ENCODE peak calls at places on chromosomes 2 and 18, in ten cellular contexts. Y is AG09319, O is brain microvascular endothelial cell, Z is neural progenitor cell, W is HepG2, U is kidney epithelial cell, R is tibial artery, V is GM13976, L is MCF 10A, B is HCT116. X is an unnamed sample.

GRCh38 chr18:59022167-59022945 is 117.3 kb upstream of the SEC11C start:
- DNase-seq in Y (peak; percentile 88), O (no peak), Z (no peak), W (no peak), U (no peak), R (no peak), V (no peak), L (no peak), B (no peak), X (no peak)

GRCh38 chr2:68774569-68775271 is 40.1 kb downstream of the ARHGAP25 start:
- DNase-seq in Y (no peak), O (no peak), Z (no peak), W (no peak), U (no peak), R (peak; percentile 47), V (peak; percentile 89), L (no peak), B (no peak), X (peak; percentile 40)

GRCh38 chr2:7169631-7170030 is 252.4 kb downstream of the RNF144A start:
- DNase-seq in Y (no peak), O (no peak), Z (no peak), W (no peak), U (no peak), R (no peak), V (no peak), L (no peak), B (no peak), X (no peak)

GRCh38 chr2:150346806-150347205 is 140.7 kb downstream of the RND3 start:
- DNase-seq in Y (no peak), O (no peak), Z (no peak), W (no peak), U (no peak), R (no peak), V (no peak), L (no peak), B (no peak), X (no peak)

GRCh38 chr2:39313575-39313974 is 69.8 kb upstream of the CDKL4 start:
- DNase-seq in Y (no peak), O (peak; percentile 67), Z (no peak), W (no peak), U (no peak), R (no peak), V (no peak), L (peak; percentile 27), B (no peak), X (no peak)

GRCh38 chr2:230068658-230069080 is at the start of gene SLC16A14:
- DNase-seq in Y (no peak), O (peak; percentile 53), Z (peak; percentile 52), W (no peak), U (no peak), R (no peak), V (peak; percentile 38), L (peak; percentile 67), B (peak; percentile 63), X (no peak)

GRCh38 chr2:217611056-217611455 is 391.7 kb downstream of the TNS1 start:
- DNase-seq in Y (no peak), O (no peak), Z (no peak), W (no peak), U (no peak), R (no peak), V (no peak), L (no peak), B (no peak), X (no peak)

GRCh38 chr18:77608807-77609206 is 359.2 kb downstream of the GALR1 start:
- DNase-seq in Y (no peak), O (no peak), Z (peak; percentile 57), W (no peak), U (no peak), R (no peak), V (no peak), L (no peak), B (no peak), X (no peak)

GRCh38 chr2:207253946-207254345 is 88.2 kb upstream of the KLF7 start:
- DNase-seq in Y (peak; percentile 50), O (peak; percentile 85), Z (no peak), W (no peak), U (peak; percentile 74), R (no peak), V (no peak), L (peak; percentile 88), B (no peak), X (no peak)

GRCh38 chr18:26747131-26747475 is 118.4 kb downstream of the AQP4 start:
- DNase-seq in Y (no peak), O (no peak), Z (no peak), W (no peak), U (no peak), R (no peak), V (no peak), L (peak; percentile 54), B (no peak), X (no peak)

GRCh38 chr2:233389601-233390125 is 35.4 kb downstream of the DGKD start:
- DNase-seq in Y (no peak), O (no peak), Z (no peak), W (no peak), U (no peak), R (no peak), V (no peak), L (no peak), B (no peak), X (no peak)

GRCh38 chr2:71715951-71716696 is 262.8 kb downstream of the DYSF start:
- DNase-seq in Y (no peak), O (no peak), Z (no peak), W (no peak), U (no peak), R (no peak), V (no peak), L (no peak), B (no peak), X (no peak)

GRCh38 chr18:25737710-25738251 is 352.6 kb downstream of the SS18 start:
- DNase-seq in Y (peak; percentile 58), O (peak; percentile 89), Z (no peak), W (peak; percentile 18), U (peak; percentile 70), R (no peak), V (no peak), L (peak; percentile 52), B (peak; percentile 6), X (no peak)

DNA sequence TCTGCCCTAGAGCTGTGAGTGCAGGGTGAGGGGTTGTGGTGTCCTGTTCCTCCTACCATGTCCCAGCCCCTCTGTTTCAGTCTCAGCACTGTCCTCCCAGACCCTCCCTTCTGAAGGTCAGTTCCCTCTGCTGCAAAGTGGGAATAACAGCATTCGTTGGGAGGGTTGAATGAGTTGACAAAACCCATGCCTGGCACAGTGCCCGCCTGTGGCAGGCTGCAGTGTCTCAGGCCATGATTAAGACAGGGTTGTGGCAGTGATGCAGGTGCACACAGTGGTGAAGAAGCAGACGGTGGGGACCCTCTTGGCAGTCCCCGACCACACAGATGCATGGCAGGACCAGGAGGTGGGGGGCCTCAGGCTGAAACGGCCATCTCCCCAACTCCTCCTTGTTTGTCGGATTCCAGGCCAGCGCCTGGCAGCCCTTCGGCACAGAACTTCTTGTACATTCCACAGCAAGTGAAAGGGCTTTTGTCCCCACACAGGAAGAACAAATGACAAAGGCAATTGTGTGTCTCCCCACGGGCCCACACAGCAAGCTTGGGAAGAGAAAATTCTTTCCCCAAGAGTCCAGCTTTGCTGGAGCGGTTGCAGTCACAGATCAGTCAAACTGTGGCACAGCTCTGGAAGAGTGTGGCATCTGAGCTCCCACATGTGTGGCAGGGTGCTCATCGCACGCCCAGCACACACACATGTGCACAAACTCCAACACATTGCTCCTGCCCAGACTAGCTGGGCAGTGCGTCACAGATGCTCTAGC is 92.0 kb upstream of the MSH2 start:
- DNase-seq in Y (no peak), O (no peak), Z (peak; percentile 53), W (peak; percentile 73), U (no peak), R (no peak), V (no peak), L (peak; percentile 8), B (no peak), X (no peak)
- TF ChIP-seq CTCF in Y (no peak), O (no peak), Z (no peak), W (no peak), U (no peak), R (no peak), V (no peak), L (no peak), B (no peak), X (no peak)

GRCh38 chr2:120669121-120669952 is 66.3 kb upstream of the GLI2 start:
- DNase-seq in Y (no peak), O (no peak), Z (peak; percentile 73), W (peak; percentile 79), U (peak; percentile 60), R (no peak), V (no peak), L (peak; percentile 32), B (peak; percentile 38), X (no peak)
- TF ChIP-seq CTCF in Y (peak; percentile 20), O (peak; percentile 70), Z (peak; percentile 60), W (peak; percentile 71), U (peak; percentile 62), R (no peak), V (no peak), L (no peak), B (peak; percentile 41), X (no peak)

DNA sequence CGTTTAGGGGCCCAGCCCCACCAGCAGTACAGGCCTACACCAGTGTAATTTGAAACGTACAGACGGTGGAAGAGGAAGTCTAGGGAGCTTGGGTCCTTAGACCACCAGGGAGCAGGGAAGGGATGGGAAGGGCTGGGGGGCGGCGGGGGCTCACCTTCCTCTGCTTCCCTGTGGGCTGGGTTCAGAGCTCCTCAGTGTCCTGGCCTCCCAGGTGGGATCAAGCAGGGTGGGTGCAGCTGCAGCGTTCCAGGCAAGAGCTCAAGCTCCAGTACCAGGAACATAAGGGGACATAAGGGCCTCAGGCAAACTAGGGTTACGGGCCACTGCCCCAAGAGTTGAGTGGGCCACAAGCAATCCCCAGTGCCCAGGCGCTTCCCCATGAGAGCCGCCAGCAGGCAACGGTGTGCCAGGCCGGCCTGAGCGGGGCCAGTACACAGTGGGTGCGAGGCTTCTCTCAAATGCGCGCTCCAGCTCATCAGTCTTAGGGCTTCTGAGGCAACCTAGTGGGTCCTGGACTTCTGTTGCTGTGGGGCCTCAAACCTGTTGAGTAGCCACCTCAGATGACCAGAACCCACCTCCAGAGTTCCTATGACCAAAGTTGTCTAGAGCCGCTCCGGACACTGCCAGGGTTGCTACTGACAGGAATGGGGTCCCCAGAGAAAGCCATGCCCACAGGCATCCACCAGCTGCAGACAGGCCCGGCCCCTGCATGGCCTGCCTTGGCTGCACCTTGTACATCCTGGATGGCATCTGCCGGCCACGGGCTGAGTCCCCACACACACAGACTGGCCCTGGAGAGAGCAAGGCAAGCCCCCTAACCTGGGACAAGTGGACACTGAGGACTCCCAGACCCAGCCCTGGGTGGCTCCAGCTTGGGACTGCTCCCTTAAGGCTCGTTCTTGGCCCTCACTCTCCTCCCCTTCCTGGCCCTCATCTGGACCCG is 5.2 kb downstream of the ANKRD23 start:
- DNase-seq in Y (no peak), O (no peak), Z (no peak), W (no peak), U (no peak), R (no peak), V (no peak), L (no peak), B (no peak), X (no peak)
- TF ChIP-seq CTCF in Y (no peak), O (no peak), Z (no peak), W (no peak), U (no peak), R (no peak), V (no peak), L (no peak), B (no peak), X (no peak)

DNA sequence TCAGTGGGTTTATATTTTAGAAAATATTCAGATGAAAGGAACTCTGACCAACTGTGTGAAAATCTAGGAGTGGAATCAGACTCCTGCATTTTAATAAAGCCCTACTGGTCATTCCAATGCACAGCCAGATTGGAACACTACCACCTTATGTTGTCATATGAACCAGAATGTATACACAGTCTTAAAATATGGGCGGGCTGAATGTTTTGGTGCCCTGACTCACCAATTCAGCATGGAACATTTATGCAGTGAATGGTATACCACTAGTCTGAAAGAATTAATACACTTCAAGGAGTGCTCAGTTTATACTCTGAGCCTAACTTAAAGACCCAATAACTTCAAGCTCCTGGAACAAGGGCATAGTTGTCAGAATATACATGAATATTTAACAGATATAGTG is 280.9 kb upstream of the TCF4 start:
- DNase-seq in Y (no peak), O (peak; percentile 68), Z (no peak), W (no peak), U (no peak), R (no peak), V (no peak), L (peak; percentile 31), B (no peak), X (no peak)
- TF ChIP-seq CTCF in Y (no peak), O (no peak), Z (no peak), W (no peak), U (no peak), R (no peak), V (no peak), L (no peak), B (no peak), X (no peak)

X was measured in CD4-positive, alpha-beta T cell.